ENCODE peak calls at places on chromosome 21, in ten cellular contexts. One of them, this sample, is unnamed.

GRCh38 chr21:46205121-46205520 is 20.9 kb upstream of the SPATC1L start:
- DNase-seq in activated naive CD4-positive, alpha-beta T cell: no peak
- DNase-seq in cardiac muscle cell: no peak
- DNase-seq in NCI-H1092 treated with DMSO at 0.1 percent for 48 hours: no peak
- DNase-seq in activated naive CD8-positive, alpha-beta T cell treated with anti-CD3 and anti-CD28 coated beads for 36 hours: no peak
- DNase-seq in NCI-H510A treated with DMSO at 0.1 percent for 48 hours: no peak
- DNase-seq in HFFc6: no peak
- DNase-seq in NCI-H1694: no peak
- DNase-seq in nephron progenitor cell: no peak
- DNase-seq in putamen: no peak
- DNase-seq in this sample: no peak

GRCh38 chr21:42653492-42654061 is at the start of gene PDE9A:
- DNase-seq in activated naive CD8-positive, alpha-beta T cell treated with anti-CD3 and anti-CD28 coated beads for 36 hours: peak
- DNase-seq in cardiac muscle cell: peak
- DNase-seq in putamen: no peak
- DNase-seq in activated naive CD4-positive, alpha-beta T cell: peak
- DNase-seq in NCI-H510A treated with DMSO at 0.1 percent for 48 hours: no peak
- DNase-seq in nephron progenitor cell: peak
- DNase-seq in HFFc6: no peak
- DNase-seq in NCI-H1092 treated with DMSO at 0.1 percent for 48 hours: no peak
- DNase-seq in NCI-H1694: no peak
- DNase-seq in this sample: peak

GRCh38 chr21:34722684-34723300 is 54.0 kb downstream of the CLIC6 start:
- DNase-seq in NCI-H510A treated with DMSO at 0.1 percent for 48 hours: no peak
- DNase-seq in NCI-H1092 treated with DMSO at 0.1 percent for 48 hours: peak
- DNase-seq in NCI-H1694: no peak
- DNase-seq in putamen: no peak
- DNase-seq in activated naive CD4-positive, alpha-beta T cell: peak
- DNase-seq in activated naive CD8-positive, alpha-beta T cell treated with anti-CD3 and anti-CD28 coated beads for 36 hours: peak
- DNase-seq in nephron progenitor cell: peak
- DNase-seq in cardiac muscle cell: no peak
- DNase-seq in HFFc6: no peak
- DNase-seq in this sample: no peak

GRCh38 chr21:26207021-26207420 is 36.5 kb upstream of the APP start:
- DNase-seq in cardiac muscle cell: no peak
- DNase-seq in NCI-H1694: no peak
- DNase-seq in NCI-H510A treated with DMSO at 0.1 percent for 48 hours: no peak
- DNase-seq in nephron progenitor cell: no peak
- DNase-seq in putamen: no peak
- DNase-seq in HFFc6: no peak
- DNase-seq in activated naive CD4-positive, alpha-beta T cell: no peak
- DNase-seq in NCI-H1092 treated with DMSO at 0.1 percent for 48 hours: no peak
- DNase-seq in activated naive CD8-positive, alpha-beta T cell treated with anti-CD3 and anti-CD28 coated beads for 36 hours: no peak
- DNase-seq in this sample: no peak

GRCh38 chr21:42269382-42269781 is 45.8 kb downstream of the TFF3 start:
- DNase-seq in activated naive CD8-positive, alpha-beta T cell treated with anti-CD3 and anti-CD28 coated beads for 36 hours: no peak
- DNase-seq in NCI-H510A treated with DMSO at 0.1 percent for 48 hours: no peak
- DNase-seq in putamen: no peak
- DNase-seq in NCI-H1694: no peak
- DNase-seq in nephron progenitor cell: no peak
- DNase-seq in activated naive CD4-positive, alpha-beta T cell: peak
- DNase-seq in HFFc6: no peak
- DNase-seq in NCI-H1092 treated with DMSO at 0.1 percent for 48 hours: no peak
- DNase-seq in cardiac muscle cell: no peak
- DNase-seq in this sample: no peak

GRCh38 chr21:38683222-38683621 is 122.5 kb upstream of the ETS2 start:
- DNase-seq in activated naive CD8-positive, alpha-beta T cell treated with anti-CD3 and anti-CD28 coated beads for 36 hours: no peak
- DNase-seq in NCI-H510A treated with DMSO at 0.1 percent for 48 hours: no peak
- DNase-seq in NCI-H1092 treated with DMSO at 0.1 percent for 48 hours: no peak
- DNase-seq in HFFc6: no peak
- DNase-seq in activated naive CD4-positive, alpha-beta T cell: no peak
- DNase-seq in cardiac muscle cell: no peak
- DNase-seq in NCI-H1694: no peak
- DNase-seq in putamen: no peak
- DNase-seq in nephron progenitor cell: no peak
- DNase-seq in this sample: no peak

GRCh38 chr21:45607021-45607921 is 36.3 kb upstream of the PCBP3 start:
- DNase-seq in nephron progenitor cell: no peak
- DNase-seq in activated naive CD4-positive, alpha-beta T cell: peak
- DNase-seq in NCI-H1092 treated with DMSO at 0.1 percent for 48 hours: no peak
- DNase-seq in HFFc6: no peak
- DNase-seq in activated naive CD8-positive, alpha-beta T cell treated with anti-CD3 and anti-CD28 coated beads for 36 hours: no peak
- DNase-seq in NCI-H510A treated with DMSO at 0.1 percent for 48 hours: no peak
- DNase-seq in NCI-H1694: no peak
- DNase-seq in cardiac muscle cell: no peak
- DNase-seq in putamen: no peak
- DNase-seq in this sample: peak

GRCh38 chr21:39311164-39311563 is 2.3 kb downstream of the BRWD1 start:
- DNase-seq in NCI-H1694: no peak
- DNase-seq in HFFc6: no peak
- DNase-seq in activated naive CD8-positive, alpha-beta T cell treated with anti-CD3 and anti-CD28 coated beads for 36 hours: no peak
- DNase-seq in activated naive CD4-positive, alpha-beta T cell: no peak
- DNase-seq in nephron progenitor cell: no peak
- DNase-seq in NCI-H1092 treated with DMSO at 0.1 percent for 48 hours: no peak
- DNase-seq in putamen: no peak
- DNase-seq in NCI-H510A treated with DMSO at 0.1 percent for 48 hours: no peak
- DNase-seq in cardiac muscle cell: no peak
- DNase-seq in this sample: no peak

GRCh38 chr21:42234464-42235241 is 15.7 kb downstream of the ABCG1 start:
- DNase-seq in cardiac muscle cell: peak
- DNase-seq in NCI-H1092 treated with DMSO at 0.1 percent for 48 hours: peak
- DNase-seq in NCI-H510A treated with DMSO at 0.1 percent for 48 hours: peak
- DNase-seq in putamen: peak
- DNase-seq in activated naive CD4-positive, alpha-beta T cell: peak
- DNase-seq in NCI-H1694: no peak
- DNase-seq in HFFc6: no peak
- DNase-seq in nephron progenitor cell: peak
- DNase-seq in activated naive CD8-positive, alpha-beta T cell treated with anti-CD3 and anti-CD28 coated beads for 36 hours: peak
- DNase-seq in this sample: peak

GRCh38 chr21:38938343-38938742 is 132.6 kb downstream of the ETS2 start:
- DNase-seq in activated naive CD8-positive, alpha-beta T cell treated with anti-CD3 and anti-CD28 coated beads for 36 hours: peak
- DNase-seq in putamen: no peak
- DNase-seq in NCI-H1694: no peak
- DNase-seq in NCI-H510A treated with DMSO at 0.1 percent for 48 hours: peak
- DNase-seq in cardiac muscle cell: peak
- DNase-seq in HFFc6: peak
- DNase-seq in NCI-H1092 treated with DMSO at 0.1 percent for 48 hours: peak
- DNase-seq in nephron progenitor cell: peak
- DNase-seq in activated naive CD4-positive, alpha-beta T cell: no peak
- DNase-seq in this sample: no peak